ENCODE peak calls at places on chromosomes 11 and 22, in four cellular contexts. P is HFFc6, O is stomach, Z is A673. J is an unnamed sample.

GRCh38 chr11:87574193-87574592 is 536.5 kb downstream of the TMEM135 start:
- DNase-seq in Z (no peak), P (no peak), O (no peak), J (no peak)

GRCh38 chr22:42376721-42377177 is 55.5 kb downstream of the NFAM1 start:
- DNase-seq in Z (no peak), O (peak), P (no peak), J (no peak)

GRCh38 chr11:8006349-8006977 is 19.3 kb downstream of the EIF3F start:
- DNase-seq in O (peak), P (peak), Z (peak), J (peak)

GRCh38 chr11:7204778-7205177 is 46.9 kb upstream of the SYT9 start:
- DNase-seq in Z (no peak), P (no peak), O (no peak), J (peak)

GRCh38 chr22:37496651-37497599 is 10.7 kb upstream of the MFNG start:
- DNase-seq in P (peak), Z (peak), O (no peak), J (peak)

GRCh38 chr11:65470433-65470832 is 28.4 kb upstream of the MALAT1 start:
- DNase-seq in O (no peak), P (no peak), Z (no peak), J (no peak)

GRCh38 chr11:61497876-61498275 is 10.7 kb upstream of the LRRC10B start:
- DNase-seq in O (no peak), P (no peak), Z (no peak), J (no peak)

GRCh38 chr11:77411238-77411637 is 62.7 kb downstream of the PAK1 start:
- DNase-seq in O (no peak), P (no peak), Z (peak), J (no peak)

GRCh38 chr22:46110215-46110614 is 40.1 kb upstream of the PPARA start:
- DNase-seq in Z (no peak), O (no peak), P (no peak), J (no peak)

GRCh38 chr11:46894506-46894905 is 23.8 kb downstream of the LRP4 start:
- DNase-seq in Z (no peak), O (no peak), P (no peak), J (no peak)

GRCh38 chr11:85725510-85726258 is 39.7 kb upstream of the CCDC89 start:
- DNase-seq in O (no peak), Z (peak), P (peak), J (peak)

GRCh38 chr22:20749453-20749852 is 24.5 kb upstream of the SERPIND1 start:
- DNase-seq in Z (no peak), P (no peak), O (no peak), J (no peak)

GRCh38 chr22:20752104-20752741 is 21.7 kb upstream of the SERPIND1 start:
- DNase-seq in Z (no peak), O (no peak), P (no peak), J (no peak)

GRCh38 chr22:20750461-20751184 is 23.3 kb upstream of the SERPIND1 start:
- DNase-seq in P (peak), O (peak), Z (peak), J (peak)

GRCh38 chr22:20752873-20753272 is 21.0 kb upstream of the SERPIND1 start:
- DNase-seq in O (no peak), P (no peak), Z (no peak), J (no peak)

GRCh38 chr22:20751185-20751851 is 22.6 kb upstream of the SERPIND1 start:
- DNase-seq in Z (no peak), O (no peak), P (no peak), J (no peak)
- TF ChIP-seq CTCF in Z (no peak), O (no peak), P (no peak), J (peak)

DNA sequence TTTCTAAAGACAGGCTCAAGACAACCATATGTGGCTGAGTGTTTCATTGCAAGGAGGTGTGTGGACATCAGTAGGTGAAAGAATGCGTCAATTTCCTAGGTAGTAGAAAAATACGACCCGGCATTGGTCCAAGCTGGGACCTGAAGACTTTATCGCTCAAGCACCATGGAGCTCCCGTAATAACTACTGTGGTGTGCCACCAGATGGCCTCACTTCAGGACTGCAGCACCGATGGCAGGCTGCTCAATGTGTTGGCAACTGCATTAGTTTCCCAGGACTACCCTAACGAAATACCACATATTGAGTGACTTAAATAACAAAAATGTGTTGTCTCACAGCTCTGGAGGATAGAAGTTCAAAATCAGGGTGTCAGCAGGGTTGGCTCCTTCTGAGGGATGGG is 72.4 kb upstream of the FAT3 start:
- DNase-seq in P (no peak), O (no peak), Z (peak), J (no peak)
- TF ChIP-seq CTCF in P (peak), O (no peak), Z (peak), J (no peak)

GRCh38 chr22:49924113-49924833 is 5.8 kb downstream of the CRELD2 start:
- DNase-seq in O (no peak), Z (no peak), P (no peak), J (no peak)

GRCh38 chr22:49922484-49922883 is 4.0 kb downstream of the CRELD2 start:
- DNase-seq in P (no peak), O (no peak), Z (no peak), J (no peak)

GRCh38 chr22:49922926-49923325 is 4.5 kb downstream of the CRELD2 start:
- DNase-seq in Z (no peak), O (no peak), P (no peak), J (no peak)

GRCh38 chr22:49921508-49922278 is 3.3 kb downstream of the CRELD2 start:
- DNase-seq in O (no peak), P (no peak), Z (no peak), J (no peak)

DNA sequence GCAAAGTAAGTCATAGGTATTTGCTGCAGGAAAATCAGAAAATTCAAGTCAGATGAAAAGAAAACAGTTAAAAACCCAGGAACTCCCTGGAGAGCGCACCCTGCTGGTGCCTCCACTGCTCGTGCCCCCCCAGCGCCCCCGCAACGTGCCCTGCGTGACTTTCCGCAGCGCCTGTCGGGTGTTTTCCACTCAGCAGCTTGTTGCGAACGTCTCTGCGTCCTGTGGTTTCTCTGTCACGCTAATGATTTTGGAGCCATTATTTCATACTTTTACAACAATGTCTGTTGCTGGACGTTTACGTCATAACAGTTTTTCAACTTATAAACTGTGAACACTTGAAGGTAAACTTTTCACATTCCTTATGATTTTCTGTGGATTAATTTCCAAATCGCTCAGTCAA is 5.0 kb downstream of the CRELD2 start:
- DNase-seq in P (no peak), Z (peak), O (no peak), J (no peak)
- TF ChIP-seq CTCF in P (peak), Z (peak), O (no peak), J (peak)

DNA sequence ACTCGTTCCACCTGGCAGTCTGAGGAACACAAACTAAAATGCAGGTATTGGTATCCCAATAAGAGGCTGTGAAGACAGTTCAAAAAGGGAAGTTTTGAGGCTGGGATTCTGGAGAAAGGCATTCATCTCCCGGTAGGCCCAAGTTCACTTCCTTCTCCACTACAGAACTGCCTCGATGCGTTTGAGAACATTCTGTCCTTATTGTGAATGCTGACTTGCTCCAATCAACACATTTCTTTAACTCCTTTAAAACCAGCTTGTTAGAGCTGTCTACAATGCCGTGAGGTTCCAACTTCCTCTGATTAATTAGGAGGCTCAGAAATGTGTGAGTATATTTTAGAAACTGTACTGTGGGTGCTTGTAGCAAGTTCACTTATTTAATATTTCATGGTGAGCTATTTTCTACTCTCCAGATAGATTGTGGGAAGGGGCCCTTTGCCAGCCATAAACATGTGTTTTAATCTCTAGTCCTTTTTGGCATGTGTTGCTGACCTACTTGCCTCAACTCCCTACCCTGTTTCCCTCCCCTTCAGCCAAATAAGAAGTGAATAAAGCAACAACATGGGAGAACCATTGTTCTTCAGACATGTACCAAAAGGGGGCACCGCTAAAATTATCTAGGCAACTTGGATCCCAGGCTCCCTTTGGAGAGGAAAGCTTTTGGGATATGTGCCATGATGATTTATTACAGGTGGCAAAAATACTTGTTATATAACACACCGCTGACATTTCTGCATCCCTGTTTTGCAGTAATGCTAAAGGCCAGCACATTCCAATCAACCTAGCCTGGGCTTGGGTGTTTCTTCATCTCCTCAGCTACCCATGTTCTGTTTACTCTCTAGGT is 245.6 kb downstream of the BLID start:
- DNase-seq in O (no peak), P (no peak), Z (peak), J (no peak)
- TF ChIP-seq CTCF in O (no peak), P (peak), Z (peak), J (peak)

GRCh38 chr11:1567052-1567720 is 4.9 kb downstream of the DUSP8 start:
- DNase-seq in O (no peak), Z (no peak), P (no peak), J (no peak)

GRCh38 chr11:1570001-1570453 is 2.0 kb downstream of the DUSP8 start:
- DNase-seq in Z (no peak), P (no peak), O (no peak), J (no peak)

GRCh38 chr11:1569251-1569780 is 2.8 kb downstream of the DUSP8 start:
- DNase-seq in Z (no peak), P (no peak), O (peak), J (no peak)

GRCh38 chr11:1567721-1568100 is 4.4 kb downstream of the DUSP8 start:
- DNase-seq in P (no peak), Z (no peak), O (no peak), J (no peak)

GRCh38 chr11:1568451-1568911 is 3.6 kb downstream of the DUSP8 start:
- DNase-seq in O (no peak), Z (no peak), P (no peak), J (no peak)
- TF ChIP-seq CTCF in O (no peak), Z (no peak), P (no peak), J (no peak)

GRCh38 chr11:10591741-10592140 is 23.3 kb upstream of the LYVE1 start:
- DNase-seq in P (no peak), O (no peak), Z (no peak), J (no peak)

GRCh38 chr11:10590516-10590915 is 22.1 kb upstream of the LYVE1 start:
- DNase-seq in O (no peak), Z (peak), P (no peak), J (no peak)

GRCh38 chr11:10597877-10598341 is 29.4 kb upstream of the LYVE1 start:
- DNase-seq in Z (no peak), P (no peak), O (no peak), J (no peak)

GRCh38 chr11:10592331-10592730 is 23.9 kb upstream of the LYVE1 start:
- DNase-seq in P (peak), O (no peak), Z (peak), J (peak)

DNA sequence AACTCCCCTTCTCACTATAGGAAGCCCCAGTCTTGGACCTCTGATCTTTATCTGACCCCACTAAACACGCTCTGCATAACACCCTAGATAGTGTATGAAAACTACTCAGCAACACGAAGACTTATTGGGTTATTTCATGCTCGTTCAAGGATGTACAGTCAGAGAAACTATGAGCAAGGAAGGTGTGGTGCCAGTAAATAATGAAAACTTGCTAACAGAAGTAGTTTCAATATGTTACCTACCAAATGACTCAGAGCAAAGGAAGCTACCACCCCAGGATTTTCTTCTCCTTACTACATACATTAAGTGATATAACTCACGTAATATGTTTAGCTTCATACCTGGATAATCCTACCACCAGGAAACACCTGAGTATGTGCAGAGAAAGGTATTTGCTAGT is 25.9 kb upstream of the LYVE1 start:
- DNase-seq in Z (no peak), O (no peak), P (no peak), J (no peak)
- TF ChIP-seq CTCF in Z (no peak), O (no peak), P (no peak), J (no peak)

GRCh38 chr11:63682045-63682915 is 980 bp downstream of the RTN3 start:
- DNase-seq in O (no peak), Z (peak), P (no peak), J (no peak)

GRCh38 chr11:63683133-63683991 is 2.1 kb downstream of the RTN3 start:
- DNase-seq in O (no peak), Z (peak), P (peak), J (peak)

GRCh38 chr11:63680842-63681207 is 475 bp upstream of the RTN3 start:
- DNase-seq in Z (no peak), O (no peak), P (no peak), J (no peak)

GRCh38 chr11:63686912-63687311 is 5.6 kb downstream of the RTN3 start:
- DNase-seq in P (no peak), Z (peak), O (no peak), J (no peak)

GRCh38 chr11:63681208-63682044 is at the start of gene RTN3:
- DNase-seq in Z (peak), P (peak), O (peak), J (peak)
- TF ChIP-seq CTCF in Z (peak), P (no peak), O (no peak), J (peak)

GRCh38 chr11:102062106-102062505 is 14.9 kb downstream of the CFAP300 start:
- DNase-seq in P (no peak), O (no peak), Z (no peak), J (no peak)

GRCh38 chr11:102064316-102064715 is 17.1 kb downstream of the CFAP300 start:
- DNase-seq in O (no peak), P (no peak), Z (no peak), J (no peak)

GRCh38 chr11:102061276-102061675 is 14.0 kb downstream of the CFAP300 start:
- DNase-seq in P (no peak), O (no peak), Z (peak), J (no peak)
- TF ChIP-seq CTCF in P (no peak), O (no peak), Z (peak), J (peak)

DNA sequence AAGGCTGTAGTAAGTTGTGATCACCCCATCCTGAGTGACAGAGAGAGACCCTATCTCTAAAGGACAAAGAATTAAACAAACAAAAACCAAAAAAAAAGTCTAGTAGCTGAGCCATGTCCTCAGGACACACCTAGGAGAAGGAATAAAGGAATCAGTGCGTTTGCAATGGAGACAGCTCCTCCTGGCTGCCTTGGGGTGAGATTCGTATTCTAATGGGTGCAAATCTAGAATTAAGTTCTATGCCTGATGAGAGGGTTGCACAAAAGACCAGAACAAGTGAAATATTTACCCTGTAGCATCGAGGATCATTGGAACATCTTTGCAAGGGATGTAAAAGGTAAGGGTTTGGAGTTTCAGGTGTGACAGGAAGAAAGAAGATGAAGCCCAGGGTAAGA is 70.3 kb upstream of the BMAL1 start:
- DNase-seq in Z (peak), P (no peak), O (no peak), J (no peak)
- TF ChIP-seq CTCF in Z (peak), P (peak), O (no peak), J (peak)